ENCODE peak calls at places on chromosomes 3 and 15, in eight cellular contexts. H is ovary, S is cardiac muscle cell, C is left lung, W is GM12864, K is heart left ventricle, I is AG04450, D is cardiac fibroblast. L is an unnamed sample.

GRCh38 chr3:24499991-24500390 is 5.3 kb upstream of the THRB start:
- DNase-seq in H (no peak), S (no peak), C (no peak), W (no peak), K (no peak), I (no peak), D (no peak), L (no peak)

GRCh38 chr3:36707623-36708409 is 56.5 kb downstream of the DCLK3 start:
- DNase-seq in H (no peak), S (no peak), C (no peak), W (no peak), K (no peak), I (no peak), D (peak), L (no peak)

GRCh38 chr15:74265046-74265639 is 29.0 kb downstream of the CCDC33 start:
- DNase-seq in H (no peak), S (peak), C (no peak), W (no peak), K (no peak), I (no peak), D (peak), L (no peak)

GRCh38 chr15:31489801-31490646 is 163.4 kb downstream of the KLF13 start:
- DNase-seq in H (peak), S (peak), C (no peak), W (no peak), K (no peak), I (no peak), D (peak), L (no peak)

GRCh38 chr3:183338520-183338919 is 85.5 kb downstream of the B3GNT5 start:
- DNase-seq in H (no peak), S (no peak), C (no peak), W (no peak), K (no peak), I (no peak), D (no peak), L (no peak)

GRCh38 chr3:90005448-90005847 is 898.0 kb downstream of the EPHA3 start:
- DNase-seq in H (no peak), S (no peak), C (no peak), W (no peak), K (no peak), I (no peak), D (no peak), L (no peak)

GRCh38 chr3:154398084-154398967 is 31.7 kb downstream of the GPR149 start:
- DNase-seq in H (no peak), S (no peak), C (no peak), W (peak), K (no peak), I (no peak), D (no peak), L (no peak)

GRCh38 chr3:48598323-48599076 is 3.4 kb upstream of the COL7A1 start:
- DNase-seq in H (peak), S (peak), C (no peak), W (no peak), K (peak), I (peak), D (peak), L (no peak)

GRCh38 chr3:149023951-149024350 is 32.6 kb downstream of the GYG1 start:
- DNase-seq in H (no peak), S (no peak), C (no peak), W (no peak), K (no peak), I (no peak), D (no peak), L (no peak)

GRCh38 chr3:16132190-16132589 is 42.3 kb upstream of the GALNT15 start:
- DNase-seq in H (no peak), S (no peak), C (no peak), W (no peak), K (no peak), I (no peak), D (no peak), L (no peak)

GRCh38 chr15:72086010-72086697 is 31.8 kb downstream of the MYO9A start:
- DNase-seq in H (no peak), S (no peak), C (peak), W (no peak), K (no peak), I (no peak), D (no peak), L (no peak)

GRCh38 chr3:185024406-185024805 is 128.5 kb downstream of the C3orf70 start:
- DNase-seq in H (no peak), S (no peak), C (no peak), W (no peak), K (no peak), I (no peak), D (no peak), L (no peak)

GRCh38 chr3:114223146-114223545 is 14.2 kb downstream of the ZNF80 start:
- DNase-seq in H (no peak), S (no peak), C (no peak), W (no peak), K (no peak), I (no peak), D (peak), L (no peak)

GRCh38 chr3:42369304-42369703 is 41.1 kb downstream of the LYZL4 start:
- DNase-seq in H (no peak), S (peak), C (peak), W (no peak), K (no peak), I (no peak), D (no peak), L (no peak)

GRCh38 chr15:83305696-83306291 is 21.3 kb upstream of the BNC1 start:
- DNase-seq in H (no peak), S (peak), C (peak), W (no peak), K (no peak), I (no peak), D (no peak), L (no peak)

GRCh38 chr3:184229424-184230080 is at the start of gene VWA5B2:
- DNase-seq in H (peak), S (peak), C (no peak), W (no peak), K (peak), I (no peak), D (no peak), L (no peak)

GRCh38 chr15:99177679-99178078 is 71.7 kb downstream of the TTC23 start:
- DNase-seq in H (no peak), S (no peak), C (no peak), W (no peak), K (no peak), I (no peak), D (no peak), L (no peak)

GRCh38 chr15:52733078-52733477 is 53.9 kb upstream of the ATOSA start:
- DNase-seq in H (peak), S (no peak), C (no peak), W (no peak), K (no peak), I (no peak), D (peak), L (no peak)

GRCh38 chr15:23578521-23579150 is 13.2 kb downstream of the MKRN3 start:
- DNase-seq in H (no peak), S (no peak), C (no peak), W (no peak), K (no peak), I (no peak), D (no peak), L (no peak)

GRCh38 chr15:53759333-53759975 is at the start of gene WDR72:
- DNase-seq in H (no peak), S (peak), C (peak), W (no peak), K (no peak), I (no peak), D (no peak), L (no peak)

GRCh38 chr15:80754005-80754404 is 25.2 kb upstream of the CEMIP start:
- DNase-seq in H (no peak), S (no peak), C (no peak), W (no peak), K (no peak), I (no peak), D (no peak), L (no peak)

GRCh38 chr3:176651622-176652021 is 545.7 kb downstream of the TBL1XR1 start:
- DNase-seq in H (no peak), S (no peak), C (no peak), W (no peak), K (no peak), I (no peak), D (peak), L (no peak)

GRCh38 chr3:176647988-176648387 is 549.3 kb downstream of the TBL1XR1 start:
- DNase-seq in H (no peak), S (no peak), C (no peak), W (no peak), K (no peak), I (no peak), D (no peak), L (no peak)

DNA sequence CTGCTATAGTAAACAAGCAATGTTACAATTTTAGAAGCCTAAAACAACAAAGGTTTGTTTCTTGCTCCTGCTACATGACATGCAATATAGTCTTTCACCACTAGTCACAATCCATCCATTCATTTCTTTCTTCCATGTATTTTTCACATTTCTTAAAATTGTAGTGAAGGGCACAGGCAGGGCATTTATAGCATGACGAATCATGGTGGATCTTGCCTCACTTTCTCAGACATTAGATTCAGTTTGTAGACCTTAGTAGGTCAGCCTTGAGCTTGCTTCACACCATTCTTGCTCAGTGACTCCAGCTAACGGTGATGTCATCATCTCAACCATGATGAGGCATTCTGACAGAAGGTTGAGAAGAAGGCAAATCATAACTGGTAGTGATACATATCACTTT is 546.8 kb downstream of the TBL1XR1 start:
- DNase-seq in H (no peak), S (no peak), C (no peak), W (no peak), K (no peak), I (no peak), D (peak), L (no peak)
- TF ChIP-seq CTCF in H (no peak), S (peak), C (no peak), W (peak), K (no peak), I (peak), D (peak), L (no peak)

GRCh38 chr3:131242201-131242600 is 139.4 kb upstream of the NUDT16 start:
- DNase-seq in H (no peak), S (no peak), C (no peak), W (no peak), K (no peak), I (no peak), D (no peak), L (no peak)
- TF ChIP-seq CTCF in H (no peak), S (no peak), C (no peak), W (peak), K (no peak), I (no peak), D (no peak), L (no peak)

GRCh38 chr15:44801368-44801767 is 65.0 kb downstream of the TRIM69 start:
- DNase-seq in H (no peak), S (no peak), C (no peak), W (no peak), K (no peak), I (no peak), D (peak), L (no peak)

GRCh38 chr15:44802336-44802735 is 66.0 kb downstream of the TRIM69 start:
- DNase-seq in H (no peak), S (no peak), C (no peak), W (no peak), K (no peak), I (no peak), D (no peak), L (no peak)

GRCh38 chr15:44801797-44802196 is 65.5 kb downstream of the TRIM69 start:
- DNase-seq in H (no peak), S (no peak), C (no peak), W (no peak), K (no peak), I (no peak), D (no peak), L (no peak)

GRCh38 chr15:44796508-44796907 is 60.2 kb downstream of the TRIM69 start:
- DNase-seq in H (no peak), S (no peak), C (no peak), W (no peak), K (no peak), I (no peak), D (no peak), L (no peak)

DNA sequence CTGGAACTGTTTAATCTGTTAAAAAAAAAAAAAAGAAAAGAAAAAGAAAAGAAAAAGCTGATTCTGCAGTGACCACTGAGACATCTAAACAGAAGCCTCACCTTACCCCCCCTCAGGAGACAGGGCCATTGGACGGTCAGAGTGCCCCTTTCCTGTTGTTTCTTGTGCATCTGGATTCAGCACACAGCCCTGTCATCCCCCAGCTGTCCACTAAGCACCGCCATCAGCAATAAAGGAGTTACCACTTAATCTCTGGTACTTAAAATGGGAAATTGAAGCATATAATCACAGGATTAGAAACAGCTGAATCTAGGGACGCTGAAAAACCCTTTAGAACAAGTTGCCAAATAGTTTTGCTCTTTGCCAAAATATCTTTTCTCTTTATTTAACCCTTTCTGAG is 62.5 kb downstream of the TRIM69 start:
- DNase-seq in H (no peak), S (no peak), C (no peak), W (no peak), K (no peak), I (no peak), D (no peak), L (no peak)
- TF ChIP-seq CTCF in H (no peak), S (peak), C (no peak), W (peak), K (no peak), I (peak), D (peak), L (no peak)

DNA sequence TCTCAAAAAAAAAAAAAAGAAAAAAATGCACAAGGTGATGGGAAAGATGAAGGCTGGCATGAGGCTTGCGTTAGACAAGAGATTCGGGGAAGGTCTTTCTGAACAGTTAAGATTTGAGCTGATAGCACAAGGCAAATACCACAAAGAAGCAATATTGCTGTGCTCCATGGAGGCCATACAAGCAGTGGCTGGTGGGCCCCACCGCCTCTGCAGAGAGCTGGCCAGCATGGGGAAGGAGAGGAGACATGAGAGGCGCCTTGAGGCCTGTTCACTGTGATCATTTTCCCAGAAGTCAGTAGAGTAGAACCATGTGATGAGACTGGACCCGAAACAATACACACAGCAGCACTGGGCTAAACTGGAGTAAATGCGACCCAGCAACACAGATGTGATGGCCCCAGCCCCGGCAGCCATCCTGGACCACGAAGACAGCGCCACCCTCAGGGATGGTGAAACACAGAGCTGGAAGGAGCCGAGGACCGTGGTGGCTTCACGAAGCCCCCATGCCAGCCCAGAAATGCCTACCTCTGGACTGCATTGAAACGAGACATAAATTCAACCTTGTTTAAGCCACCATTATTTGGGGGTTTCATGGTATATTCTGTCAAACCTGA is 5.5 kb downstream of the XXYLT1 start:
- DNase-seq in H (no peak), S (no peak), C (no peak), W (no peak), K (no peak), I (no peak), D (no peak), L (no peak)
- TF ChIP-seq CTCF in H (no peak), S (no peak), C (no peak), W (no peak), K (no peak), I (no peak), D (no peak), L (no peak)

GRCh38 chr3:191138937-191139336 is 60.1 kb upstream of the OSTN start:
- DNase-seq in H (no peak), S (no peak), C (no peak), W (no peak), K (no peak), I (no peak), D (no peak), L (no peak)

GRCh38 chr3:191133359-191133758 is 65.7 kb upstream of the OSTN start:
- DNase-seq in H (no peak), S (no peak), C (no peak), W (no peak), K (no peak), I (no peak), D (no peak), L (no peak)

GRCh38 chr3:191139771-191140170 is 59.3 kb upstream of the OSTN start:
- DNase-seq in H (no peak), S (no peak), C (no peak), W (peak), K (no peak), I (no peak), D (no peak), L (no peak)

GRCh38 chr3:191135175-191135574 is 63.9 kb upstream of the OSTN start:
- DNase-seq in H (no peak), S (no peak), C (no peak), W (no peak), K (no peak), I (no peak), D (no peak), L (no peak)

DNA sequence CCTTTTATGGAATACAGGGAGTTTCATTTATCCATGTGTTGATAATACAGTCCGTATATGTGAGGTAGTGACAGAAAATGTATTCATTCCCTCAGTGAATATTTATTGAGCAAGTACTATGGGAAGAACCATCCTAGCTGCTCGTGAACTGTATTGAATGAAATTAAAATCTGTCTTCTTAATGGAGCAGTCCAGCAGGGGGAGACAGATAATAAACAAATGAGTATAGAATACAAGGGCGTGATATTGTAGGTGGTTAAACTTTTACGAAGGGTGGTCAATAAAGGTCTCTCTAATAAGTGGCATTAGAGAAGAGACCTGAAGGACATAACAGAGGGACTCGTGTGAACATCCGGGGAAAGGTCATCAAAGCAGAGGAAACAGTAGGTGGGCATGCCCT is 62.7 kb upstream of the OSTN start:
- DNase-seq in H (no peak), S (peak), C (no peak), W (no peak), K (no peak), I (no peak), D (peak), L (no peak)
- TF ChIP-seq CTCF in H (no peak), S (peak), C (no peak), W (peak), K (peak), I (peak), D (peak), L (no peak)

DNA sequence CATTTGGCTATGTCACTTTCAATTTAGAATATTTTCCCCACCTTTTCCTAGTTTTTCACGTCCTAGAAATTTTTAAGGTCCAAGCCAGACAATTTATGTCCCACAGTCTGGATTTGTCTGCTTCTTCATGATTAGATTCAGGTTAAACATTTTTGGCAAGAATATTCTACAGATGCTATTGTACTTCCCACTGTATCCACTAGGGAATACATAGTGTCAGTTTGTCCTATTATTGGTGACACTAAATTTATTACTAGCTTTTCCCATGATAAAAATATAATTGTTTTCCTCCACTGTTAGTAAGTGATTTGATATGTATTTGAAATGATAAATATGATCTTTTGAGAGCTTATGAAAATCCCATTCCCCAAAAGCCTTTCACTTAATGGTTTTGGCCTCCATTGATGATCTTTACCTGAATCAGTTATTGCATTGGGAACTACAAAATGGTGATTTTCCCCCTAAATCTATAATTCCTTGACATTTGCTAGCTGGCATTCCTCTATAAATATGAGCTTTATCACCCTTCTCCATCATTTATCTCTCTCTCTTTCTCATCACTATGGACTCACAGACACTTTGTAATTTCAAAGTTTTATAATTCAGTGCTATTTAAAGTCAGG is 8.3 kb downstream of the ARL14 start:
- DNase-seq in H (no peak), S (no peak), C (no peak), W (no peak), K (no peak), I (no peak), D (no peak), L (no peak)
- TF ChIP-seq CTCF in H (no peak), S (peak), C (peak), W (peak), K (no peak), I (peak), D (peak), L (no peak)

GRCh38 chr3:156131241-156131640 is 10.9 kb downstream of the KCNAB1 start:
- DNase-seq in H (no peak), S (no peak), C (no peak), W (no peak), K (no peak), I (no peak), D (no peak), L (no peak)

GRCh38 chr3:156132313-156132712 is 11.9 kb downstream of the KCNAB1 start:
- DNase-seq in H (no peak), S (no peak), C (no peak), W (no peak), K (no peak), I (no peak), D (no peak), L (no peak)

GRCh38 chr3:156131799-156132198 is 11.4 kb downstream of the KCNAB1 start:
- DNase-seq in H (no peak), S (no peak), C (no peak), W (no peak), K (no peak), I (no peak), D (no peak), L (no peak)

GRCh38 chr3:156140196-156140595 is 19.8 kb downstream of the KCNAB1 start:
- DNase-seq in H (no peak), S (no peak), C (no peak), W (no peak), K (no peak), I (no peak), D (no peak), L (no peak)

DNA sequence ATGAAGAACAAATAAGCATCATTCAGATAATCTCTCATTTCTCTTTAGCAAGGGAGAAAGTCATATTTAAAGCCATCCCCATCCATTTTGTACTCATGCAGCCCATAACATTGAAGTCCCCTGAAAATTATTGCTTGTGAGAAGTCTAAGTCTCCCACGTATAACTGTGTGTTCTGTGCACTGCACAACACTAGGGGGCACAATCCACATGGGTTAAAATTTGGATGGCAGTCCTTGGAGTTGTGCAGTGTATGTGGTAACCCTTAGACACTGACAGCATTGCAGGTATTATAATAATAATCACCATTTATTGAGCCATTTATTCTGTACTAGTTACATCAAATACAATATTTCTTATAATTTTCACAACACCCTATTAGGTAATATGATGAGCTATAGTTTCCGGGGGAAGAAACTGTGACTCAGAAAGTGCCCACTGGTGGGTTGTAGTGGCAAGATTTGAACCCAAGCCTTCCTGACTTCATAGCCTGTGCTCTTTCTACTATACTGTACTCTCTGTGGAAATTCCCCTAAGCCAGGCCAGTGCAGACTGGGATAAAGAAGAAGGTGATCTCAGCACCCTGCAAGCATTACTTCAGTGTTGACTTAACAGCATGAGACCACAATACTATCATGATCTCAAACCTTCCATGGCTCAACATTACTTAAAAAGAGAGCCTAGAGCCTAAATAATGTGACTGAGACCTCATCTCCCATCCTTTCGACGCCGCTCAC is 15.7 kb downstream of the KCNAB1 start:
- DNase-seq in H (no peak), S (no peak), C (no peak), W (no peak), K (no peak), I (no peak), D (no peak), L (no peak)
- TF ChIP-seq CTCF in H (no peak), S (peak), C (no peak), W (peak), K (no peak), I (peak), D (peak), L (no peak)

L was measured in omental fat pad.